ENCODE peak calls at places on chromosomes 2 and 18, in nine cellular contexts. B is GM23338, P is upper lobe of left lung, D is SK-N-SH, G is GM12878, U is esophagus muscularis mucosa, R is breast epithelium, Z is HL-60, K is stomach. E is an unnamed sample.

GRCh38 chr2:238135601-238136150 is 2.8 kb upstream of the KLHL30 start:
- DNase-seq in G (no peak), P (no peak), D (no peak), R (no peak), U (no peak), K (no peak), Z (no peak), B (no peak), E (no peak)

GRCh38 chr2:70111752-70112591 is 24.7 kb downstream of the PCBP1 start:
- DNase-seq in P (no peak), B (no peak), D (peak; percentile 52), G (no peak), Z (no peak), R (no peak), U (no peak), K (no peak), E (no peak)

GRCh38 chr2:14751581-14751980 is 119.1 kb downstream of the LRATD1 start:
- DNase-seq in P (no peak), G (no peak), K (no peak), D (no peak), B (no peak), R (no peak), Z (no peak), U (peak; percentile 37), E (no peak)

GRCh38 chr2:29788066-29788465 is 133.3 kb downstream of the ALK start:
- DNase-seq in Z (no peak), D (no peak), B (no peak), P (no peak), R (no peak), U (no peak), K (no peak), G (no peak), E (no peak)

GRCh38 chr2:149002891-149003740 is 35.4 kb upstream of the LYPD6B start:
- DNase-seq in K (no peak), R (no peak), D (no peak), G (no peak), Z (no peak), B (no peak), U (no peak), P (peak; percentile 54), E (no peak)

GRCh38 chr2:134170700-134171099 is 83.2 kb upstream of the MGAT5 start:
- DNase-seq in Z (no peak), B (no peak), K (no peak), P (no peak), G (no peak), U (no peak), D (no peak), R (no peak), E (no peak)

GRCh38 chr18:28132084-28132483 is 44.8 kb downstream of the CDH2 start:
- DNase-seq in Z (no peak), B (no peak), G (no peak), D (peak; percentile 44), U (no peak), R (no peak), K (no peak), P (no peak), E (no peak)

GRCh38 chr2:102891261-102891660 is 129.4 kb downstream of the TMEM182 start:
- DNase-seq in U (peak; percentile 81), P (no peak), D (no peak), R (no peak), B (no peak), G (no peak), K (no peak), Z (peak; percentile 81), E (no peak)

GRCh38 chr2:57515366-57515765 is 531.2 kb upstream of the VRK2 start:
- DNase-seq in P (no peak), R (no peak), B (no peak), Z (no peak), K (no peak), U (no peak), G (no peak), D (no peak), E (no peak)

GRCh38 chr2:44952143-44952805 is 10.8 kb downstream of the SIX3 start:
- DNase-seq in K (peak; percentile 41), P (peak; percentile 88), R (no peak), Z (peak; percentile 39), G (no peak), D (peak; percentile 76), U (no peak), B (peak; percentile 92), E (peak; percentile 24)

GRCh38 chr18:3411854-3412268 is 38.1 kb upstream of the TGIF1 start:
- DNase-seq in R (no peak), B (peak; percentile 51), U (no peak), Z (no peak), G (no peak), P (peak; percentile 93), K (peak; percentile 66), D (no peak), E (peak; percentile 49)

GRCh38 chr2:29110916-29111315 is 4.3 kb upstream of the CLIP4 start:
- DNase-seq in U (no peak), P (no peak), Z (no peak), G (no peak), D (no peak), K (no peak), B (no peak), R (no peak), E (no peak)

GRCh38 chr18:43886341-43886740 is 609.1 kb upstream of the SYT4 start:
- DNase-seq in Z (no peak), G (no peak), K (no peak), B (no peak), P (no peak), U (no peak), D (no peak), R (no peak), E (no peak)

GRCh38 chr18:10892801-10893595 is 256.4 kb downstream of the PIEZO2 start:
- DNase-seq in K (no peak), D (no peak), U (no peak), Z (no peak), B (no peak), R (no peak), G (no peak), P (no peak), E (no peak)

GRCh38 chr2:239587311-239587731 is 186.5 kb upstream of the HDAC4 start:
- DNase-seq in Z (no peak), U (no peak), D (no peak), B (no peak), K (no peak), G (no peak), P (peak; percentile 50), R (no peak), E (no peak)

GRCh38 chr2:197209742-197210408 is 100.7 kb downstream of the ANKRD44 start:
- DNase-seq in U (peak; percentile 39), Z (no peak), D (no peak), P (no peak), K (no peak), B (no peak), R (no peak), G (peak; percentile 76), E (no peak)

GRCh38 chr2:160940271-160940670 is 220.0 kb upstream of the TANK start:
- DNase-seq in K (no peak), Z (no peak), U (no peak), P (no peak), G (no peak), D (no peak), B (no peak), R (no peak), E (no peak)

GRCh38 chr18:76679259-76679658 is 143.1 kb upstream of the ZNF236 start:
- DNase-seq in R (no peak), G (no peak), K (no peak), B (peak; percentile 41), U (no peak), Z (no peak), P (no peak), D (no peak), E (no peak)

GRCh38 chr2:172991036-172991435 is 84.6 kb upstream of the MAP3K20 start:
- DNase-seq in R (no peak), B (no peak), K (no peak), P (no peak), G (no peak), U (no peak), Z (no peak), D (no peak), E (no peak)
- TF ChIP-seq CTCF in R (no peak), B (no peak), K (no peak), P (no peak), G (no peak), U (no peak), Z (no peak), D (no peak), E (no peak)

DNA sequence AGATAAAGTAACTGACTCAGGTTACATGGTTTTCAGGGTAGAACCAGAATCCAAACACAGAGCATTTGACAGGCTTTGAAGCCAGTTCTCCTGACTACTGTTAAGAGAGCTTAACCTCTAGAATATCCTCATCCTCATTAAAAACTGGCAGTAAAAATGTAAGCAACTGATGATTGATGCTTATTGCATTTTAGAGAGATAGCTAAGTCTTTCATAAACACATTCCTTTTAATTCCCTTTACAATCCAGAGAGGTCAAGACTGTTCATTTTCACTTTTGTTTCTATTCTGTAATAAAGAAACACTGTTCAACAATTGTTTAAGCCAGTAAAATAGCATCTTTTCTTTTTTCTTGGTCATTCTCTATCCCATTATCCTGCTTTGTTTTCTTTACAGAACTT is 53.9 kb upstream of the RAB27B start:
- DNase-seq in Z (no peak), R (no peak), B (no peak), K (no peak), G (no peak), U (no peak), D (no peak), P (no peak), E (no peak)
- H3K27ac ChIP-seq in Z (no peak overlapping the region), R (peak overlapping the region; percentile 50), B (no peak overlapping the region), K (peak overlapping the region; percentile 77), G (no peak overlapping the region), U (no peak overlapping the region), D (peak overlapping the region; percentile 82), P (no peak overlapping the region), E (no peak overlapping the region)

DNA sequence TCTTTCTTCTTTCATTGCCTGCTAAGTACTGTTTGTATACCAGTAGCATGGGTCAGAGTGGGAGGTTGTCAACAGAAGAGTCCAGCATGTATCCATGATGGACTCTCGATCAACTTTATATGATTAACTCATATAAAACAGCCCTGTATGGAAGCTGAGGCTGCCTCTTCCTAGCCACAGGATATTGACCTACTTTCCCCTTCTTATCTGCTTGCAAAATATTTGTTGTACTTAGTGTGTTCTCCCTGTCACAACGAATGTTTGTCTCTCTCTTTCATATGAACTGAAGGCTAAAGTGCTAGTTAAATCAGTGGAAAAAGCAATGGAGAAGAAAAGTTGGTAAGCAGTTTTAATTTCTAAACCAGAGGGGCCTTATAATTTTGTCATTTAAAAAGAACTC is 17.8 kb downstream of the MYO1B start:
- DNase-seq in B (no peak), K (no peak), P (no peak), U (no peak), R (no peak), G (no peak), Z (no peak), D (peak; percentile 17), E (no peak)
- TF ChIP-seq POLR2AphosphoS5 in B (no peak), K (no peak), P (no peak), U (no peak), R (no peak), G (no peak), Z (no peak), D (no peak), E (no peak)

DNA sequence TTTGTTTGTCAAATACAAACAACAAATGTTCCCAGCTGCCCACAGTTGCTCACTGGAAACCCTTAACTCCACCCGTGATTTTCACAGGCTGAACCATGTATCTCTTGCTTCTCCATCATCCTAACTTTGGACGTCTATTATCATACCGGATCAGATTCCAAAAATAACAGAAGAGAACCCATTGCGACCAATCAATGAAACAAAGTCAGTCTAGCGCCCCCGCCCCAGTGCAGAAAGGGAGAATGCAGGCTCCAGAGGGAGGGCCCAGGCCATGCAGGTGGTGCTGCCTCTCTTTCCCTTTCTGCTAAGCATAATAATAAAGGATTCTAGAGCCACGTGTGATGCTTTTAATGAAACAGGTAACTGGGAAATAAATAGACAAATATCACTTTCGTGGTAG is 24.1 kb downstream of the COLEC12 start:
- DNase-seq in P (no peak), D (no peak), G (no peak), K (no peak), R (no peak), Z (no peak), B (peak; percentile 41), U (no peak), E (no peak)
- TF ChIP-seq CTCF in P (no peak), D (no peak), G (no peak), K (no peak), R (no peak), Z (no peak), B (peak; percentile 50), U (no peak), E (no peak)

E was measured in transverse colon.